ENCODE peak calls at places on chromosomes 16 and 17, in six cellular contexts. One of them, this sample, is unnamed.
A peak's percentile ranks its signal among the peaks of the same experiment; 100 is the strongest.

GRCh38 chr17:44911133-44912001 is 3.9 kb downstream of the GFAP start:
- DNase-seq in CD4-positive, alpha-beta T cell: peak; percentile 34
- DNase-seq in neural progenitor cell: peak; percentile 84
- DNase-seq in dorsolateral prefrontal cortex: no peak
- DNase-seq in heart right ventricle: peak; percentile 63
- DNase-seq in CD4-positive, CD25-positive, alpha-beta regulatory T cell: peak; percentile 41
- DNase-seq in this sample: peak; percentile 61

GRCh38 chr16:66580605-66581209 is 1.4 kb downstream of the CMTM2 start:
- DNase-seq in CD4-positive, alpha-beta T cell: no peak
- DNase-seq in neural progenitor cell: peak; percentile 54
- DNase-seq in dorsolateral prefrontal cortex: no peak
- DNase-seq in heart right ventricle: no peak
- DNase-seq in CD4-positive, CD25-positive, alpha-beta regulatory T cell: no peak
- DNase-seq in this sample: no peak

GRCh38 chr17:3378321-3378720 is 7.8 kb downstream of the OR3A2 start:
- DNase-seq in CD4-positive, alpha-beta T cell: no peak
- DNase-seq in neural progenitor cell: no peak
- DNase-seq in dorsolateral prefrontal cortex: no peak
- DNase-seq in heart right ventricle: no peak
- DNase-seq in CD4-positive, CD25-positive, alpha-beta regulatory T cell: no peak
- DNase-seq in this sample: no peak

GRCh38 chr16:11621920-11622651 is 35.4 kb upstream of the LITAF start:
- DNase-seq in CD4-positive, alpha-beta T cell: peak; percentile 75
- DNase-seq in neural progenitor cell: no peak
- DNase-seq in dorsolateral prefrontal cortex: no peak
- DNase-seq in heart right ventricle: peak; percentile 33
- DNase-seq in CD4-positive, CD25-positive, alpha-beta regulatory T cell: peak; percentile 72
- DNase-seq in this sample: no peak

GRCh38 chr17:81184596-81184995 is 18.6 kb upstream of the AATK start:
- DNase-seq in CD4-positive, alpha-beta T cell: no peak
- DNase-seq in neural progenitor cell: peak; percentile 66
- DNase-seq in dorsolateral prefrontal cortex: no peak
- DNase-seq in heart right ventricle: no peak
- DNase-seq in CD4-positive, CD25-positive, alpha-beta regulatory T cell: no peak
- DNase-seq in this sample: no peak

GRCh38 chr16:20911361-20911760 is 10.8 kb downstream of the LYRM1 start:
- DNase-seq in CD4-positive, alpha-beta T cell: no peak
- DNase-seq in neural progenitor cell: no peak
- DNase-seq in dorsolateral prefrontal cortex: no peak
- DNase-seq in heart right ventricle: no peak
- DNase-seq in CD4-positive, CD25-positive, alpha-beta regulatory T cell: no peak
- DNase-seq in this sample: no peak

GRCh38 chr16:24668481-24669001 is 60.9 kb upstream of the TNRC6A start:
- DNase-seq in CD4-positive, alpha-beta T cell: no peak
- DNase-seq in neural progenitor cell: no peak
- DNase-seq in dorsolateral prefrontal cortex: no peak
- DNase-seq in heart right ventricle: no peak
- DNase-seq in CD4-positive, CD25-positive, alpha-beta regulatory T cell: no peak
- DNase-seq in this sample: no peak

GRCh38 chr17:15954222-15954621 is 9.3 kb downstream of the ADORA2B start:
- DNase-seq in CD4-positive, alpha-beta T cell: no peak
- DNase-seq in neural progenitor cell: no peak
- DNase-seq in dorsolateral prefrontal cortex: no peak
- DNase-seq in heart right ventricle: no peak
- DNase-seq in CD4-positive, CD25-positive, alpha-beta regulatory T cell: no peak
- DNase-seq in this sample: no peak

GRCh38 chr16:66401610-66402009 is 25.5 kb upstream of the BEAN1 start:
- DNase-seq in CD4-positive, alpha-beta T cell: no peak
- DNase-seq in neural progenitor cell: no peak
- DNase-seq in dorsolateral prefrontal cortex: no peak
- DNase-seq in heart right ventricle: no peak
- DNase-seq in CD4-positive, CD25-positive, alpha-beta regulatory T cell: no peak
- DNase-seq in this sample: no peak

GRCh38 chr17:75262112-75262606 is 480 bp downstream of the MRPS7 start:
- DNase-seq in CD4-positive, alpha-beta T cell: no peak
- DNase-seq in neural progenitor cell: peak; percentile 57
- DNase-seq in dorsolateral prefrontal cortex: no peak
- DNase-seq in heart right ventricle: no peak
- DNase-seq in CD4-positive, CD25-positive, alpha-beta regulatory T cell: no peak
- DNase-seq in this sample: no peak

GRCh38 chr17:48541036-48541573 is 3.8 kb downstream of the HOXB2 start:
- DNase-seq in CD4-positive, alpha-beta T cell: no peak
- DNase-seq in neural progenitor cell: no peak
- DNase-seq in dorsolateral prefrontal cortex: no peak
- DNase-seq in heart right ventricle: no peak
- DNase-seq in CD4-positive, CD25-positive, alpha-beta regulatory T cell: peak; percentile 29
- DNase-seq in this sample: no peak

GRCh38 chr16:29802416-29802935 is 3.9 kb upstream of the MAZ start:
- DNase-seq in CD4-positive, alpha-beta T cell: no peak
- DNase-seq in neural progenitor cell: no peak
- DNase-seq in dorsolateral prefrontal cortex: no peak
- DNase-seq in heart right ventricle: no peak
- DNase-seq in CD4-positive, CD25-positive, alpha-beta regulatory T cell: no peak
- DNase-seq in this sample: no peak

GRCh38 chr16:52558448-52558847 is 11.5 kb upstream of the TOX3 start:
- DNase-seq in CD4-positive, alpha-beta T cell: no peak
- DNase-seq in neural progenitor cell: no peak
- DNase-seq in dorsolateral prefrontal cortex: no peak
- DNase-seq in heart right ventricle: no peak
- DNase-seq in CD4-positive, CD25-positive, alpha-beta regulatory T cell: no peak
- DNase-seq in this sample: no peak

GRCh38 chr17:79814966-79815835 is 18.3 kb upstream of the CBX8 start:
- DNase-seq in CD4-positive, alpha-beta T cell: no peak
- DNase-seq in neural progenitor cell: peak; percentile 66
- DNase-seq in dorsolateral prefrontal cortex: no peak
- DNase-seq in heart right ventricle: peak; percentile 48
- DNase-seq in CD4-positive, CD25-positive, alpha-beta regulatory T cell: no peak
- DNase-seq in this sample: no peak

GRCh38 chr16:50602531-50603205 is 54.5 kb downstream of the NKD1 start:
- DNase-seq in CD4-positive, alpha-beta T cell: peak; percentile 68
- DNase-seq in neural progenitor cell: no peak
- DNase-seq in dorsolateral prefrontal cortex: no peak
- DNase-seq in heart right ventricle: no peak
- DNase-seq in CD4-positive, CD25-positive, alpha-beta regulatory T cell: peak; percentile 25
- DNase-seq in this sample: peak; percentile 22

GRCh38 chr17:30240177-30240576 is 4.7 kb upstream of the SLC6A4 start:
- DNase-seq in CD4-positive, alpha-beta T cell: no peak
- DNase-seq in neural progenitor cell: no peak
- DNase-seq in dorsolateral prefrontal cortex: no peak
- DNase-seq in heart right ventricle: no peak
- DNase-seq in CD4-positive, CD25-positive, alpha-beta regulatory T cell: no peak
- DNase-seq in this sample: no peak

GRCh38 chr17:33142703-33143299 is 150.3 kb downstream of the ASIC2 start:
- DNase-seq in CD4-positive, alpha-beta T cell: no peak
- DNase-seq in neural progenitor cell: peak; percentile 75
- DNase-seq in dorsolateral prefrontal cortex: no peak
- DNase-seq in heart right ventricle: no peak
- DNase-seq in CD4-positive, CD25-positive, alpha-beta regulatory T cell: no peak
- DNase-seq in this sample: no peak

GRCh38 chr16:6722786-6723185 is 609.9 kb upstream of the RBFOX1 start:
- DNase-seq in CD4-positive, alpha-beta T cell: no peak
- DNase-seq in neural progenitor cell: no peak
- DNase-seq in dorsolateral prefrontal cortex: no peak
- DNase-seq in heart right ventricle: no peak
- DNase-seq in CD4-positive, CD25-positive, alpha-beta regulatory T cell: no peak
- DNase-seq in this sample: no peak

GRCh38 chr17:19551708-19552148 is 18.1 kb downstream of the SLC47A1 start:
- DNase-seq in CD4-positive, alpha-beta T cell: no peak
- DNase-seq in neural progenitor cell: no peak
- DNase-seq in dorsolateral prefrontal cortex: no peak
- DNase-seq in heart right ventricle: no peak
- DNase-seq in CD4-positive, CD25-positive, alpha-beta regulatory T cell: no peak
- DNase-seq in this sample: no peak

GRCh38 chr17:61425682-61426481 is 26.2 kb downstream of the TBX2 start:
- DNase-seq in CD4-positive, alpha-beta T cell: no peak
- DNase-seq in neural progenitor cell: peak; percentile 53
- DNase-seq in dorsolateral prefrontal cortex: no peak
- DNase-seq in heart right ventricle: no peak
- DNase-seq in CD4-positive, CD25-positive, alpha-beta regulatory T cell: no peak
- DNase-seq in this sample: no peak
- H3K27ac ChIP-seq in CD4-positive, alpha-beta T cell: no peak overlapping the region
- H3K27ac ChIP-seq in neural progenitor cell: no peak overlapping the region
- H3K27ac ChIP-seq in dorsolateral prefrontal cortex: no peak overlapping the region
- H3K27ac ChIP-seq in heart right ventricle: no peak overlapping the region
- H3K27ac ChIP-seq in CD4-positive, CD25-positive, alpha-beta regulatory T cell: no peak overlapping the region
- H3K27ac ChIP-seq in this sample: no peak overlapping the region

GRCh38 chr16:57016831-57017230 is 27.5 kb downstream of the NLRC5 start:
- DNase-seq in CD4-positive, alpha-beta T cell: no peak
- DNase-seq in neural progenitor cell: no peak
- DNase-seq in dorsolateral prefrontal cortex: no peak
- DNase-seq in heart right ventricle: no peak
- DNase-seq in CD4-positive, CD25-positive, alpha-beta regulatory T cell: no peak
- DNase-seq in this sample: no peak

GRCh38 chr16:57012353-57012752 is 23.0 kb downstream of the NLRC5 start:
- DNase-seq in CD4-positive, alpha-beta T cell: no peak
- DNase-seq in neural progenitor cell: peak; percentile 40
- DNase-seq in dorsolateral prefrontal cortex: no peak
- DNase-seq in heart right ventricle: no peak
- DNase-seq in CD4-positive, CD25-positive, alpha-beta regulatory T cell: no peak
- DNase-seq in this sample: no peak

GRCh38 chr16:57016301-57016700 is 26.9 kb downstream of the NLRC5 start:
- DNase-seq in CD4-positive, alpha-beta T cell: no peak
- DNase-seq in neural progenitor cell: no peak
- DNase-seq in dorsolateral prefrontal cortex: no peak
- DNase-seq in heart right ventricle: no peak
- DNase-seq in CD4-positive, CD25-positive, alpha-beta regulatory T cell: no peak
- DNase-seq in this sample: no peak

GRCh38 chr16:57013268-57013667 is 23.9 kb downstream of the NLRC5 start:
- DNase-seq in CD4-positive, alpha-beta T cell: no peak
- DNase-seq in neural progenitor cell: no peak
- DNase-seq in dorsolateral prefrontal cortex: no peak
- DNase-seq in heart right ventricle: no peak
- DNase-seq in CD4-positive, CD25-positive, alpha-beta regulatory T cell: no peak
- DNase-seq in this sample: no peak

DNA sequence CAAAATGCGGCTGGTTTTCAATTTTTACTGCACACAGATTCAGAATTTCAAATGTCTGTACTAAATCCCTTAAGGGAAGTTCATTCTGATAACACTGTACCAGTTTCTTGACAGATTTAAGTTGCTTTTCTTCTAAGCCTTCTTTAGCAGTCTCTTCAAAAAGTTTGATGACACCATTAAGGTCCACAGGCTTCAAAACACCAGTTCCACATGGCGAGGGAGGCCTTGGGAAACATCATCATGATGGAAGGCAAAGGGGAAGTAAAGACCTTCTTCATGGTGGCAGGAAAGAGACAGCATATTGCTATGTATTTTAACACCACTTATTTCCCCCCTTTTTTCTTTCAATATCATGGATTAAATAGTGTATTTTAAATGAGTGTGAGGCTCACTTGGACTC is 24.5 kb downstream of the NLRC5 start:
- DNase-seq in CD4-positive, alpha-beta T cell: no peak
- DNase-seq in neural progenitor cell: no peak
- DNase-seq in dorsolateral prefrontal cortex: no peak
- DNase-seq in heart right ventricle: no peak
- DNase-seq in CD4-positive, CD25-positive, alpha-beta regulatory T cell: no peak
- DNase-seq in this sample: no peak
- H3K27ac ChIP-seq in CD4-positive, alpha-beta T cell: peak overlapping the region; percentile 86
- H3K27ac ChIP-seq in neural progenitor cell: no peak overlapping the region
- H3K27ac ChIP-seq in dorsolateral prefrontal cortex: peak overlapping the region; percentile 7
- H3K27ac ChIP-seq in heart right ventricle: peak overlapping the region; percentile 84
- H3K27ac ChIP-seq in CD4-positive, CD25-positive, alpha-beta regulatory T cell: peak overlapping the region; percentile 89
- H3K27ac ChIP-seq in this sample: no peak overlapping the region

DNA sequence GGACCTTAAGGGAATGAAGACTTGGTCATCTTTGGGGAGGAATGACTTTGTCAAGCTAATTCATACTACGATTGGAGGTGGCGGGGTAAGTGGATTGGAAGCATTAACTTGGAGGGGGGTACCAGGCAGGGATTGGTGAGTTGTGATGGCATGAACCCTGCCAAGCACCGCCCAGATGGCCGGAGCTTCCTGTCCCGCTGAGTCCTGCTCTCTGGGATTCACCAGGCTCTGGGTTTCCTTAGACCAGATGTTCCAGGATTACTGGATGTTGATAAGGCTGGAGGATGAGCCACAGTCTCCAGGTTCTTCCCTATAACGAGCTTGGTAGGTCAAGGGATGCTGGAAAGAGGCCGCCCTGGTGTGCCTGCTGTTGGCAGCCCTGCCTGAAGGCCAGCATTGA is 154.9 kb downstream of the SDK2 start:
- DNase-seq in CD4-positive, alpha-beta T cell: no peak
- DNase-seq in neural progenitor cell: no peak
- DNase-seq in dorsolateral prefrontal cortex: no peak
- DNase-seq in heart right ventricle: no peak
- DNase-seq in CD4-positive, CD25-positive, alpha-beta regulatory T cell: no peak
- DNase-seq in this sample: no peak
- H3K27ac ChIP-seq in CD4-positive, alpha-beta T cell: no peak overlapping the region
- H3K27ac ChIP-seq in neural progenitor cell: no peak overlapping the region
- H3K27ac ChIP-seq in dorsolateral prefrontal cortex: no peak overlapping the region
- H3K27ac ChIP-seq in heart right ventricle: no peak overlapping the region
- H3K27ac ChIP-seq in CD4-positive, CD25-positive, alpha-beta regulatory T cell: no peak overlapping the region
- H3K27ac ChIP-seq in this sample: no peak overlapping the region

GRCh38 chr16:14129502-14129901 is 58.4 kb downstream of the MRTFB start:
- DNase-seq in CD4-positive, alpha-beta T cell: no peak
- DNase-seq in neural progenitor cell: no peak
- DNase-seq in dorsolateral prefrontal cortex: no peak
- DNase-seq in heart right ventricle: no peak
- DNase-seq in CD4-positive, CD25-positive, alpha-beta regulatory T cell: no peak
- DNase-seq in this sample: no peak

GRCh38 chr16:14121872-14122271 is 50.8 kb downstream of the MRTFB start:
- DNase-seq in CD4-positive, alpha-beta T cell: no peak
- DNase-seq in neural progenitor cell: no peak
- DNase-seq in dorsolateral prefrontal cortex: no peak
- DNase-seq in heart right ventricle: no peak
- DNase-seq in CD4-positive, CD25-positive, alpha-beta regulatory T cell: no peak
- DNase-seq in this sample: no peak

GRCh38 chr16:14125030-14125681 is 54.0 kb downstream of the MRTFB start:
- DNase-seq in CD4-positive, alpha-beta T cell: no peak
- DNase-seq in neural progenitor cell: peak; percentile 76
- DNase-seq in dorsolateral prefrontal cortex: no peak
- DNase-seq in heart right ventricle: no peak
- DNase-seq in CD4-positive, CD25-positive, alpha-beta regulatory T cell: no peak
- DNase-seq in this sample: no peak

GRCh38 chr16:14128097-14128496 is 57.0 kb downstream of the MRTFB start:
- DNase-seq in CD4-positive, alpha-beta T cell: no peak
- DNase-seq in neural progenitor cell: no peak
- DNase-seq in dorsolateral prefrontal cortex: no peak
- DNase-seq in heart right ventricle: no peak
- DNase-seq in CD4-positive, CD25-positive, alpha-beta regulatory T cell: no peak
- DNase-seq in this sample: no peak

DNA sequence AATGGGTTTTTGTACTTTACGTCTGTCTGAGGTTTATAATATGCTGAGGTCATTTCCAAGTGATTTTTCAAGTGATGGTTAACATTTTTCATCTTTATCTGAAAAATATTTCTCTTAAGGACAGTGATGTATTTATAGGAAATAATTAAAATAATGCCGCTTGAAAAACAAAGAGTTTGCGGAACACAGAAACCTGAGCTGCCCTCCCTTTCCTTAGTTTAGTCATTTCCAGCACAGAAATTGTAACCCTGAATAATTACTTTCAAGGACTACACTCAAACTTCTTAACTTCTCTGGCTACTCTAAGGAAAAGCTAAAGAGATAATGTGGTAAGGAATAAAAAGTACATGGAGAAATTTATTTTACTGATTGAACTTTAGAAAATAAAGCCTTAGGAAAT is 54.6 kb downstream of the MRTFB start:
- DNase-seq in CD4-positive, alpha-beta T cell: no peak
- DNase-seq in neural progenitor cell: no peak
- DNase-seq in dorsolateral prefrontal cortex: no peak
- DNase-seq in heart right ventricle: no peak
- DNase-seq in CD4-positive, CD25-positive, alpha-beta regulatory T cell: no peak
- DNase-seq in this sample: no peak
- H3K27ac ChIP-seq in CD4-positive, alpha-beta T cell: no peak overlapping the region
- H3K27ac ChIP-seq in neural progenitor cell: no peak overlapping the region
- H3K27ac ChIP-seq in dorsolateral prefrontal cortex: no peak overlapping the region
- H3K27ac ChIP-seq in heart right ventricle: peak overlapping the region; percentile 67
- H3K27ac ChIP-seq in CD4-positive, CD25-positive, alpha-beta regulatory T cell: no peak overlapping the region
- H3K27ac ChIP-seq in this sample: no peak overlapping the region